ENCODE peak calls at places on chromosomes 12 and 14, in eight cellular contexts. One of them, this sample, is unnamed.

GRCh38 chr14:99191663-99192621 is 80.1 kb downstream of the BCL11B start:
- DNase-seq in dorsolateral prefrontal cortex: no peak
- DNase-seq in stomach: peak; percentile 71
- DNase-seq in aorta: peak; percentile 83
- DNase-seq in right cardiac atrium: peak; percentile 88
- DNase-seq in GM06990: no peak
- DNase-seq in psoas muscle: peak; percentile 60
- DNase-seq in Peyer's patch: no peak
- DNase-seq in this sample: no peak

GRCh38 chr14:51848120-51848519 is 12.3 kb upstream of the GNG2 start:
- DNase-seq in dorsolateral prefrontal cortex: no peak
- DNase-seq in stomach: no peak
- DNase-seq in aorta: no peak
- DNase-seq in right cardiac atrium: no peak
- DNase-seq in GM06990: no peak
- DNase-seq in psoas muscle: no peak
- DNase-seq in Peyer's patch: no peak
- DNase-seq in this sample: no peak

GRCh38 chr12:94745562-94745961 is 95.2 kb upstream of the TMCC3 start:
- DNase-seq in dorsolateral prefrontal cortex: no peak
- DNase-seq in stomach: no peak
- DNase-seq in aorta: no peak
- DNase-seq in right cardiac atrium: no peak
- DNase-seq in GM06990: no peak
- DNase-seq in psoas muscle: no peak
- DNase-seq in Peyer's patch: no peak
- DNase-seq in this sample: no peak

GRCh38 chr12:1947081-1947480 is 28.6 kb upstream of the CACNA2D4 start:
- DNase-seq in dorsolateral prefrontal cortex: no peak
- DNase-seq in stomach: no peak
- DNase-seq in aorta: no peak
- DNase-seq in right cardiac atrium: no peak
- DNase-seq in GM06990: no peak
- DNase-seq in psoas muscle: no peak
- DNase-seq in Peyer's patch: no peak
- DNase-seq in this sample: no peak

GRCh38 chr12:31393004-31393550 is 67.1 kb upstream of the SINHCAF start:
- DNase-seq in dorsolateral prefrontal cortex: no peak
- DNase-seq in stomach: no peak
- DNase-seq in aorta: no peak
- DNase-seq in right cardiac atrium: no peak
- DNase-seq in GM06990: no peak
- DNase-seq in psoas muscle: no peak
- DNase-seq in Peyer's patch: no peak
- DNase-seq in this sample: no peak

GRCh38 chr12:64744422-64745258 is 14.6 kb downstream of the GNS start:
- DNase-seq in dorsolateral prefrontal cortex: no peak
- DNase-seq in stomach: no peak
- DNase-seq in aorta: no peak
- DNase-seq in right cardiac atrium: no peak
- DNase-seq in GM06990: no peak
- DNase-seq in psoas muscle: no peak
- DNase-seq in Peyer's patch: no peak
- DNase-seq in this sample: no peak

GRCh38 chr14:74917646-74918081 is 5.4 kb downstream of the RPS6KL1 start:
- DNase-seq in dorsolateral prefrontal cortex: no peak
- DNase-seq in stomach: no peak
- DNase-seq in aorta: peak; percentile 84
- DNase-seq in right cardiac atrium: peak; percentile 93
- DNase-seq in GM06990: no peak
- DNase-seq in psoas muscle: peak; percentile 89
- DNase-seq in Peyer's patch: no peak
- DNase-seq in this sample: no peak

GRCh38 chr14:87380054-87380453 is 612.9 kb downstream of the GALC start:
- DNase-seq in dorsolateral prefrontal cortex: no peak
- DNase-seq in stomach: no peak
- DNase-seq in aorta: no peak
- DNase-seq in right cardiac atrium: no peak
- DNase-seq in GM06990: no peak
- DNase-seq in psoas muscle: no peak
- DNase-seq in Peyer's patch: no peak
- DNase-seq in this sample: no peak

GRCh38 chr12:47910486-47910885 is 5.7 kb upstream of the VDR start:
- DNase-seq in dorsolateral prefrontal cortex: no peak
- DNase-seq in stomach: no peak
- DNase-seq in aorta: no peak
- DNase-seq in right cardiac atrium: no peak
- DNase-seq in GM06990: no peak
- DNase-seq in psoas muscle: no peak
- DNase-seq in Peyer's patch: no peak
- DNase-seq in this sample: no peak

GRCh38 chr14:54312166-54312801 is 84.5 kb upstream of the CDKN3 start:
- DNase-seq in dorsolateral prefrontal cortex: no peak
- DNase-seq in stomach: no peak
- DNase-seq in aorta: no peak
- DNase-seq in right cardiac atrium: peak; percentile 67
- DNase-seq in GM06990: no peak
- DNase-seq in psoas muscle: no peak
- DNase-seq in Peyer's patch: no peak
- DNase-seq in this sample: no peak

GRCh38 chr14:103126873-103127304 is 3.6 kb downstream of the TNFAIP2 start:
- DNase-seq in dorsolateral prefrontal cortex: peak; percentile 66
- DNase-seq in stomach: peak; percentile 88
- DNase-seq in aorta: peak; percentile 79
- DNase-seq in right cardiac atrium: peak; percentile 71
- DNase-seq in GM06990: no peak
- DNase-seq in psoas muscle: peak; percentile 85
- DNase-seq in Peyer's patch: peak; percentile 72
- DNase-seq in this sample: no peak

GRCh38 chr12:2631613-2632350 is 163.0 kb upstream of the FKBP4 start:
- DNase-seq in dorsolateral prefrontal cortex: no peak
- DNase-seq in stomach: no peak
- DNase-seq in aorta: peak; percentile 26
- DNase-seq in right cardiac atrium: no peak
- DNase-seq in GM06990: no peak
- DNase-seq in psoas muscle: peak; percentile 52
- DNase-seq in Peyer's patch: no peak
- DNase-seq in this sample: no peak

GRCh38 chr14:44453433-44454171 is 53.5 kb downstream of the FSCB start:
- DNase-seq in dorsolateral prefrontal cortex: no peak
- DNase-seq in stomach: no peak
- DNase-seq in aorta: no peak
- DNase-seq in right cardiac atrium: no peak
- DNase-seq in GM06990: no peak
- DNase-seq in psoas muscle: no peak
- DNase-seq in Peyer's patch: peak; percentile 53
- DNase-seq in this sample: no peak

GRCh38 chr12:52245962-52246577 is 13.0 kb downstream of the KRT7 start:
- DNase-seq in dorsolateral prefrontal cortex: no peak
- DNase-seq in stomach: no peak
- DNase-seq in aorta: no peak
- DNase-seq in right cardiac atrium: no peak
- DNase-seq in GM06990: no peak
- DNase-seq in psoas muscle: peak; percentile 5
- DNase-seq in Peyer's patch: no peak
- DNase-seq in this sample: no peak

GRCh38 chr14:75911883-75912282 is 69.9 kb downstream of the TGFB3 start:
- DNase-seq in dorsolateral prefrontal cortex: peak; percentile 67
- DNase-seq in stomach: no peak
- DNase-seq in aorta: no peak
- DNase-seq in right cardiac atrium: peak; percentile 72
- DNase-seq in GM06990: no peak
- DNase-seq in psoas muscle: no peak
- DNase-seq in Peyer's patch: no peak
- DNase-seq in this sample: no peak

GRCh38 chr12:131147894-131148293 is 194.2 kb downstream of the ADGRD1 start:
- DNase-seq in dorsolateral prefrontal cortex: no peak
- DNase-seq in stomach: no peak
- DNase-seq in aorta: no peak
- DNase-seq in right cardiac atrium: peak; percentile 78
- DNase-seq in GM06990: no peak
- DNase-seq in psoas muscle: no peak
- DNase-seq in Peyer's patch: no peak
- DNase-seq in this sample: no peak

GRCh38 chr14:34420547-34421150 is 41.4 kb downstream of the SPTSSA start:
- DNase-seq in dorsolateral prefrontal cortex: no peak
- DNase-seq in stomach: no peak
- DNase-seq in aorta: no peak
- DNase-seq in right cardiac atrium: no peak
- DNase-seq in GM06990: no peak
- DNase-seq in psoas muscle: no peak
- DNase-seq in Peyer's patch: no peak
- DNase-seq in this sample: no peak

GRCh38 chr14:44700184-44700583 is 193.1 kb upstream of the FSCB start:
- DNase-seq in dorsolateral prefrontal cortex: no peak
- DNase-seq in stomach: no peak
- DNase-seq in aorta: no peak
- DNase-seq in right cardiac atrium: no peak
- DNase-seq in GM06990: no peak
- DNase-seq in psoas muscle: no peak
- DNase-seq in Peyer's patch: no peak
- DNase-seq in this sample: no peak

GRCh38 chr12:55875704-55876103 is 33.0 kb upstream of the MMP19 start:
- DNase-seq in dorsolateral prefrontal cortex: no peak
- DNase-seq in stomach: no peak
- DNase-seq in aorta: no peak
- DNase-seq in right cardiac atrium: no peak
- DNase-seq in GM06990: no peak
- DNase-seq in psoas muscle: no peak
- DNase-seq in Peyer's patch: no peak
- DNase-seq in this sample: no peak

GRCh38 chr12:80763874-80764273 is 47.2 kb downstream of the MYF5 start:
- DNase-seq in dorsolateral prefrontal cortex: no peak
- DNase-seq in stomach: no peak
- DNase-seq in aorta: no peak
- DNase-seq in right cardiac atrium: no peak
- DNase-seq in GM06990: no peak
- DNase-seq in psoas muscle: no peak
- DNase-seq in Peyer's patch: no peak
- DNase-seq in this sample: no peak

GRCh38 chr12:95146767-95147166 is 70.5 kb downstream of the FGD6 start:
- DNase-seq in dorsolateral prefrontal cortex: no peak
- DNase-seq in stomach: no peak
- DNase-seq in aorta: no peak
- DNase-seq in right cardiac atrium: no peak
- DNase-seq in GM06990: no peak
- DNase-seq in psoas muscle: no peak
- DNase-seq in Peyer's patch: no peak
- DNase-seq in this sample: no peak

GRCh38 chr14:50099335-50099734 is 17.0 kb downstream of the VCPKMT start:
- DNase-seq in dorsolateral prefrontal cortex: no peak
- DNase-seq in stomach: no peak
- DNase-seq in aorta: no peak
- DNase-seq in right cardiac atrium: no peak
- DNase-seq in GM06990: no peak
- DNase-seq in psoas muscle: no peak
- DNase-seq in Peyer's patch: peak; percentile 85
- DNase-seq in this sample: no peak

GRCh38 chr12:100991059-100991562 is 196.5 kb downstream of the ANO4 start:
- DNase-seq in dorsolateral prefrontal cortex: no peak
- DNase-seq in stomach: no peak
- DNase-seq in aorta: no peak
- DNase-seq in right cardiac atrium: no peak
- DNase-seq in GM06990: no peak
- DNase-seq in psoas muscle: no peak
- DNase-seq in Peyer's patch: no peak
- DNase-seq in this sample: no peak
- H3K4me3 ChIP-seq in dorsolateral prefrontal cortex: no peak overlapping the region
- H3K4me3 ChIP-seq in stomach: no peak overlapping the region
- H3K4me3 ChIP-seq in aorta: no peak overlapping the region
- H3K4me3 ChIP-seq in right cardiac atrium: no peak overlapping the region
- H3K4me3 ChIP-seq in GM06990: no peak overlapping the region
- H3K4me3 ChIP-seq in psoas muscle: no peak overlapping the region
- H3K4me3 ChIP-seq in Peyer's patch: no peak overlapping the region
- H3K4me3 ChIP-seq in this sample: no peak overlapping the region

DNA sequence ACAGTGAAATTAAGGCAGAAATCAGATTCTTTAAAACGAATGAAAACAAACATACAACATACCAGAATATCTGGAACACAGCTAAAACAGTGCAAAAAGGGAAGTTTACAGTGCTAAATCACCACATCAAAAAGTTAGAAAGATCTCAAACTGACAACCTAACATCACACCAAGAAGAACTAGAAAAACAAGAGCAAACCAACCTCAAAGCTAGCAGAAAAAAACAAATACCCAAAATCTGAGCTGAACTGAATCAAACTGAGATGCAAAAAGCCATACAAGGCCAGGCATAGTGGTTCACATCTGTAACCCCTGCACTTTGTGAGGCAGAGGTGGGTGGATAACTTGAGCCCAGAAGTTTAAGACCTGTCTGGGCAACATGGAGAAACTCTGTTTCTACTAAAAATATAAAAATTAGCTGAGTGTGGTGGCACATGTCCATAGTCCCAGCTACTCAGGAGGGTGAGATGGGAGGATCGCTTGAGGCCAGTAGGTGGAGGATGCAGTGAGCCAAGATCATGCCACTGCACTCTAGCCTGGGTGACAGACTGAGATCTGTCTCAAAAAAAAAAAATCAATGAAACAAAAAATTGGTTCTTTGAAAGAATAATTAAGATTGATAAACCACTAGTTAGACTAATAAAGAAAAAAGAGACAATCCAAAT is 33.2 kb upstream of the LDHB start:
- DNase-seq in dorsolateral prefrontal cortex: no peak
- DNase-seq in stomach: no peak
- DNase-seq in aorta: no peak
- DNase-seq in right cardiac atrium: no peak
- DNase-seq in GM06990: no peak
- DNase-seq in psoas muscle: no peak
- DNase-seq in Peyer's patch: no peak
- DNase-seq in this sample: peak; percentile 66
- H3K4me3 ChIP-seq in dorsolateral prefrontal cortex: no peak overlapping the region
- H3K4me3 ChIP-seq in stomach: no peak overlapping the region
- H3K4me3 ChIP-seq in aorta: no peak overlapping the region
- H3K4me3 ChIP-seq in right cardiac atrium: no peak overlapping the region
- H3K4me3 ChIP-seq in GM06990: no peak overlapping the region
- H3K4me3 ChIP-seq in psoas muscle: no peak overlapping the region
- H3K4me3 ChIP-seq in Peyer's patch: no peak overlapping the region
- H3K4me3 ChIP-seq in this sample: no peak overlapping the region

GRCh38 chr14:104767634-104767918 is 14.6 kb downstream of the SIVA1 start:
- DNase-seq in dorsolateral prefrontal cortex: no peak
- DNase-seq in stomach: no peak
- DNase-seq in aorta: no peak
- DNase-seq in right cardiac atrium: no peak
- DNase-seq in GM06990: no peak
- DNase-seq in psoas muscle: no peak
- DNase-seq in Peyer's patch: no peak
- DNase-seq in this sample: no peak
- H3K4me3 ChIP-seq in dorsolateral prefrontal cortex: no peak overlapping the region
- H3K4me3 ChIP-seq in stomach: no peak overlapping the region
- H3K4me3 ChIP-seq in aorta: no peak overlapping the region
- H3K4me3 ChIP-seq in right cardiac atrium: no peak overlapping the region
- H3K4me3 ChIP-seq in GM06990: no peak overlapping the region
- H3K4me3 ChIP-seq in psoas muscle: no peak overlapping the region
- H3K4me3 ChIP-seq in Peyer's patch: no peak overlapping the region
- H3K4me3 ChIP-seq in this sample: no peak overlapping the region

DNA sequence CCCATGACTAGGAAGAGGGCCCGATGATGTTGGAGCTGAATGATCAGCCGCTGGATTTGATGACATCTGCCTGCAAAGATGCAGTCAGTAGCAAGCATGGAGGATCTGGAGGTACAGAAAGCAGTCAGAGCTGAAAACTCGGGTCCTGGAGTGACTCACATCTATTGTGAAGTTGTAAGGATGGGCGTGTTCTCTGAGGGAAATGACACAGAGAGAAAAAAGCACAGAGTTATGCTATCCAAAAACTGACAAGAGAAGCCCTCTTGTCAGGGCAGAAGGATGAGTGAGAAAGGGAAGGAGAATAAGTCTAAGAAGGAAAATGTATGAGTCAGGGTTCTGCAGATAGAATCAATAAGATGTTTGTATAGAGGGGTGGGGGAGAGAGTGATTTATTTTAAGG is 380.4 kb upstream of the CCDC196 start:
- DNase-seq in dorsolateral prefrontal cortex: no peak
- DNase-seq in stomach: no peak
- DNase-seq in aorta: no peak
- DNase-seq in right cardiac atrium: no peak
- DNase-seq in GM06990: no peak
- DNase-seq in psoas muscle: no peak
- DNase-seq in Peyer's patch: no peak
- DNase-seq in this sample: no peak
- H3K4me3 ChIP-seq in dorsolateral prefrontal cortex: no peak overlapping the region
- H3K4me3 ChIP-seq in stomach: no peak overlapping the region
- H3K4me3 ChIP-seq in aorta: no peak overlapping the region
- H3K4me3 ChIP-seq in right cardiac atrium: no peak overlapping the region
- H3K4me3 ChIP-seq in GM06990: no peak overlapping the region
- H3K4me3 ChIP-seq in psoas muscle: no peak overlapping the region
- H3K4me3 ChIP-seq in Peyer's patch: no peak overlapping the region
- H3K4me3 ChIP-seq in this sample: no peak overlapping the region